ENCODE peak calls at places on chromosome 4, in six cellular contexts. One of them, this sample, is unnamed.

GRCh38 chr4:47525154-47525819 is 40.2 kb downstream of the ATP10D start:
- DNase-seq in hypothalamus: no peak
- DNase-seq in smooth muscle cell of the brain vasculature: no peak
- DNase-seq in mucosa of gallbladder: peak; percentile 26
- DNase-seq in PC-3: peak; percentile 71
- DNase-seq in CD8-positive, alpha-beta memory T cell: no peak
- DNase-seq in this sample: no peak

GRCh38 chr4:161540265-161540664 is 623.5 kb downstream of the FSTL5 start:
- DNase-seq in hypothalamus: no peak
- DNase-seq in smooth muscle cell of the brain vasculature: no peak
- DNase-seq in mucosa of gallbladder: no peak
- DNase-seq in PC-3: no peak
- DNase-seq in CD8-positive, alpha-beta memory T cell: no peak
- DNase-seq in this sample: no peak

GRCh38 chr4:51825341-51825740 is 17.6 kb upstream of the DCUN1D4 start:
- DNase-seq in hypothalamus: no peak
- DNase-seq in smooth muscle cell of the brain vasculature: no peak
- DNase-seq in mucosa of gallbladder: no peak
- DNase-seq in PC-3: no peak
- DNase-seq in CD8-positive, alpha-beta memory T cell: no peak
- DNase-seq in this sample: no peak

GRCh38 chr4:114349543-114350175 is 248.9 kb upstream of the UGT8 start:
- DNase-seq in hypothalamus: no peak
- DNase-seq in smooth muscle cell of the brain vasculature: no peak
- DNase-seq in mucosa of gallbladder: no peak
- DNase-seq in PC-3: peak; percentile 42
- DNase-seq in CD8-positive, alpha-beta memory T cell: no peak
- DNase-seq in this sample: no peak

GRCh38 chr4:25123236-25123635 is 37.0 kb downstream of the SEPSECS start:
- DNase-seq in hypothalamus: no peak
- DNase-seq in smooth muscle cell of the brain vasculature: no peak
- DNase-seq in mucosa of gallbladder: no peak
- DNase-seq in PC-3: no peak
- DNase-seq in CD8-positive, alpha-beta memory T cell: no peak
- DNase-seq in this sample: no peak

GRCh38 chr4:19748470-19748869 is 503.2 kb upstream of the SLIT2 start:
- DNase-seq in hypothalamus: no peak
- DNase-seq in smooth muscle cell of the brain vasculature: no peak
- DNase-seq in mucosa of gallbladder: peak; percentile 47
- DNase-seq in PC-3: no peak
- DNase-seq in CD8-positive, alpha-beta memory T cell: no peak
- DNase-seq in this sample: peak; percentile 48

GRCh38 chr4:47835489-47835888 is 2.4 kb downstream of the CORIN start:
- DNase-seq in hypothalamus: no peak
- DNase-seq in smooth muscle cell of the brain vasculature: no peak
- DNase-seq in mucosa of gallbladder: no peak
- DNase-seq in PC-3: no peak
- DNase-seq in CD8-positive, alpha-beta memory T cell: no peak
- DNase-seq in this sample: no peak

GRCh38 chr4:93828830-93829530 is 427 bp downstream of the ATOH1 start:
- DNase-seq in hypothalamus: no peak
- DNase-seq in smooth muscle cell of the brain vasculature: no peak
- DNase-seq in mucosa of gallbladder: no peak
- DNase-seq in PC-3: no peak
- DNase-seq in CD8-positive, alpha-beta memory T cell: no peak
- DNase-seq in this sample: no peak

GRCh38 chr4:171676555-171677215 is 136.5 kb upstream of the GALNTL6 start:
- DNase-seq in hypothalamus: no peak
- DNase-seq in smooth muscle cell of the brain vasculature: no peak
- DNase-seq in mucosa of gallbladder: no peak
- DNase-seq in PC-3: no peak
- DNase-seq in CD8-positive, alpha-beta memory T cell: no peak
- DNase-seq in this sample: no peak

GRCh38 chr4:55866290-55866907 is 13.0 kb downstream of the EXOC1 start:
- DNase-seq in hypothalamus: no peak
- DNase-seq in smooth muscle cell of the brain vasculature: peak; percentile 66
- DNase-seq in mucosa of gallbladder: no peak
- DNase-seq in PC-3: peak; percentile 94
- DNase-seq in CD8-positive, alpha-beta memory T cell: no peak
- DNase-seq in this sample: no peak

GRCh38 chr4:7423801-7424552 is 10.8 kb downstream of the PSAPL1 start:
- DNase-seq in hypothalamus: no peak
- DNase-seq in smooth muscle cell of the brain vasculature: no peak
- DNase-seq in mucosa of gallbladder: no peak
- DNase-seq in PC-3: no peak
- DNase-seq in CD8-positive, alpha-beta memory T cell: peak; percentile 37
- DNase-seq in this sample: peak; percentile 29

GRCh38 chr4:183503497-183504063 is 1.3 kb upstream of the ING2 start:
- DNase-seq in hypothalamus: peak; percentile 31
- DNase-seq in smooth muscle cell of the brain vasculature: no peak
- DNase-seq in mucosa of gallbladder: no peak
- DNase-seq in PC-3: peak; percentile 35
- DNase-seq in CD8-positive, alpha-beta memory T cell: no peak
- DNase-seq in this sample: no peak

GRCh38 chr4:78671812-78672440 is 104.2 kb upstream of the BMP2K start:
- DNase-seq in hypothalamus: no peak
- DNase-seq in smooth muscle cell of the brain vasculature: no peak
- DNase-seq in mucosa of gallbladder: no peak
- DNase-seq in PC-3: no peak
- DNase-seq in CD8-positive, alpha-beta memory T cell: no peak
- DNase-seq in this sample: no peak

GRCh38 chr4:125389713-125390112 is 75.0 kb downstream of the FAT4 start:
- DNase-seq in hypothalamus: no peak
- DNase-seq in smooth muscle cell of the brain vasculature: peak; percentile 46
- DNase-seq in mucosa of gallbladder: no peak
- DNase-seq in PC-3: peak; percentile 83
- DNase-seq in CD8-positive, alpha-beta memory T cell: no peak
- DNase-seq in this sample: no peak

GRCh38 chr4:1361391-1361790 is 14.4 kb downstream of the UVSSA start:
- DNase-seq in hypothalamus: no peak
- DNase-seq in smooth muscle cell of the brain vasculature: no peak
- DNase-seq in mucosa of gallbladder: no peak
- DNase-seq in PC-3: no peak
- DNase-seq in CD8-positive, alpha-beta memory T cell: no peak
- DNase-seq in this sample: no peak

GRCh38 chr4:65383589-65384305 is 286.5 kb downstream of the EPHA5 start:
- DNase-seq in hypothalamus: no peak
- DNase-seq in smooth muscle cell of the brain vasculature: no peak
- DNase-seq in mucosa of gallbladder: no peak
- DNase-seq in PC-3: peak; percentile 95
- DNase-seq in CD8-positive, alpha-beta memory T cell: no peak
- DNase-seq in this sample: no peak

GRCh38 chr4:158067646-158068045 is 105.2 kb downstream of the GASK1B start:
- DNase-seq in hypothalamus: no peak
- DNase-seq in smooth muscle cell of the brain vasculature: no peak
- DNase-seq in mucosa of gallbladder: no peak
- DNase-seq in PC-3: no peak
- DNase-seq in CD8-positive, alpha-beta memory T cell: no peak
- DNase-seq in this sample: no peak

GRCh38 chr4:121785479-121785878 is 15.6 kb upstream of the EXOSC9 start:
- DNase-seq in hypothalamus: no peak
- DNase-seq in smooth muscle cell of the brain vasculature: no peak
- DNase-seq in mucosa of gallbladder: no peak
- DNase-seq in PC-3: peak; percentile 14
- DNase-seq in CD8-positive, alpha-beta memory T cell: no peak
- DNase-seq in this sample: no peak

GRCh38 chr4:143617994-143618679 is 82.3 kb downstream of the FREM3 start:
- DNase-seq in hypothalamus: no peak
- DNase-seq in smooth muscle cell of the brain vasculature: no peak
- DNase-seq in mucosa of gallbladder: no peak
- DNase-seq in PC-3: no peak
- DNase-seq in CD8-positive, alpha-beta memory T cell: no peak
- DNase-seq in this sample: no peak

GRCh38 chr4:127479031-127479622 is 153.6 kb upstream of the INTU start:
- DNase-seq in hypothalamus: no peak
- DNase-seq in smooth muscle cell of the brain vasculature: peak; percentile 35
- DNase-seq in mucosa of gallbladder: no peak
- DNase-seq in PC-3: peak; percentile 40
- DNase-seq in CD8-positive, alpha-beta memory T cell: no peak
- DNase-seq in this sample: no peak

GRCh38 chr4:116217781-116218180 is 867.6 kb downstream of the TRAM1L1 start:
- DNase-seq in hypothalamus: no peak
- DNase-seq in smooth muscle cell of the brain vasculature: no peak
- DNase-seq in mucosa of gallbladder: no peak
- DNase-seq in PC-3: peak; percentile 65
- DNase-seq in CD8-positive, alpha-beta memory T cell: no peak
- DNase-seq in this sample: no peak